ENCODE peak calls at places on chromosome 15, in five cellular contexts. D is C1 segment of cervical spinal cord, C is AG20443, F is iris pigment epithelial cell, Q is HS-5. V is an unnamed sample.

GRCh38 chr15:59516655-59517461 is 78.9 kb downstream of the FAM81A start:
- DNase-seq in D (no peak), F (no peak), Q (no peak), C (no peak), V (no peak)

GRCh38 chr15:84979651-84980050 is 2.0 kb upstream of the PDE8A start:
- DNase-seq in Q (no peak), F (no peak), C (no peak), D (no peak), V (no peak)

GRCh38 chr15:76075060-76075459 is 15.3 kb downstream of the TMEM266 start:
- DNase-seq in F (no peak), Q (no peak), D (no peak), C (no peak), V (no peak)

GRCh38 chr15:70303981-70304380 is 206.3 kb upstream of the TLE3 start:
- DNase-seq in C (no peak), D (no peak), Q (no peak), F (no peak), V (no peak)

GRCh38 chr15:44029940-44030568 is 165.0 kb downstream of the FRMD5 start:
- DNase-seq in D (no peak), F (peak), Q (no peak), C (peak), V (peak)

GRCh38 chr15:57554063-57554820 is 37.5 kb upstream of the MYZAP start:
- DNase-seq in Q (no peak), F (peak), D (no peak), C (no peak), V (no peak)

GRCh38 chr15:63484433-63484832 is 20.0 kb upstream of the USP3 start:
- DNase-seq in Q (no peak), C (no peak), D (no peak), F (no peak), V (no peak)

GRCh38 chr15:70430029-70430428 is 332.3 kb upstream of the TLE3 start:
- DNase-seq in D (no peak), F (peak), Q (peak), C (no peak), V (no peak)

GRCh38 chr15:42890161-42890913 is 30.2 kb downstream of the TTBK2 start:
- DNase-seq in Q (peak), D (no peak), F (peak), C (peak), V (peak)

GRCh38 chr15:70236306-70237103 is 138.8 kb upstream of the TLE3 start:
- DNase-seq in C (peak), D (no peak), F (peak), Q (peak), V (peak)

GRCh38 chr15:52551762-52552161 is 17.1 kb downstream of the ARPP19 start:
- DNase-seq in D (no peak), C (no peak), F (no peak), Q (no peak), V (no peak)

GRCh38 chr15:84702961-84703482 is 12.9 kb downstream of the SEC11A start:
- DNase-seq in Q (no peak), D (peak), C (peak), F (peak), V (peak)

GRCh38 chr15:88900309-88900981 is 5.1 kb upstream of the HAPLN3 start:
- DNase-seq in C (peak), F (no peak), Q (no peak), D (no peak), V (peak)

GRCh38 chr15:85168642-85169173 is 187.1 kb downstream of the PDE8A start:
- DNase-seq in F (peak), D (no peak), Q (no peak), C (peak), V (peak)

GRCh38 chr15:40272713-40273056 is 10.2 kb downstream of the ANKRD63 start:
- DNase-seq in Q (no peak), C (no peak), D (no peak), F (no peak), V (no peak)

GRCh38 chr15:94174399-94174802 is 57.0 kb upstream of the MCTP2 start:
- DNase-seq in D (no peak), F (no peak), C (peak), Q (peak), V (peak)

GRCh38 chr15:50123861-50124556 is 5.0 kb upstream of the ATP8B4 start:
- DNase-seq in Q (no peak), C (no peak), D (no peak), F (no peak), V (no peak)

GRCh38 chr15:43872416-43873020 is 45.7 kb downstream of the WDR76 start:
- DNase-seq in D (no peak), Q (peak), F (peak), C (peak), V (peak)

GRCh38 chr15:90481023-90481422 is 48.7 kb upstream of the CRTC3 start:
- DNase-seq in F (no peak), C (no peak), D (no peak), Q (no peak), V (no peak)

GRCh38 chr15:100788731-100789105 is 90.9 kb upstream of the ALDH1A3 start:
- DNase-seq in F (no peak), C (no peak), D (no peak), Q (no peak), V (no peak)

GRCh38 chr15:73683624-73684536 is at the start of gene CD276:
- DNase-seq in C (peak), F (peak), D (peak), Q (no peak), V (peak)

GRCh38 chr15:90232941-90233700 is 620 bp downstream of the CIB1 start:
- DNase-seq in D (no peak), Q (peak), C (peak), F (peak), V (peak)

GRCh38 chr15:25251700-25252390 is 187.0 kb downstream of the UBE3A start:
- DNase-seq in Q (no peak), D (no peak), F (no peak), C (no peak), V (no peak)

GRCh38 chr15:52162260-52162659 is 28.9 kb downstream of the GNB5 start:
- DNase-seq in D (no peak), Q (no peak), C (no peak), F (peak), V (peak)

GRCh38 chr15:63600001-63600645 is 2.9 kb downstream of the FBXL22 start:
- DNase-seq in C (peak), F (no peak), Q (no peak), D (peak), V (peak)

GRCh38 chr15:29925227-29926082 is 103.2 kb upstream of the TJP1 start:
- DNase-seq in D (no peak), F (peak), Q (no peak), C (peak), V (peak)

GRCh38 chr15:51366911-51367310 is 25.5 kb downstream of the GLDN start:
- DNase-seq in C (peak), D (no peak), Q (no peak), F (peak), V (no peak)

GRCh38 chr15:67120009-67120838 is 54.8 kb downstream of the SMAD3 start:
- DNase-seq in C (no peak), F (no peak), Q (no peak), D (no peak), V (no peak)

GRCh38 chr15:37837276-37837675 is 97.2 kb upstream of the TMCO5A start:
- DNase-seq in D (no peak), Q (no peak), F (peak), C (no peak), V (no peak)

GRCh38 chr15:95919460-95919859 is 411.0 kb upstream of the NR2F2 start:
- DNase-seq in D (no peak), Q (no peak), F (peak), C (no peak), V (no peak)

GRCh38 chr15:39584662-39585393 is 3.9 kb downstream of the THBS1 start:
- DNase-seq in F (no peak), C (no peak), D (no peak), Q (no peak), V (no peak)